ENCODE peak calls at places on chromosome 19, in nine cellular contexts. P, H, B, E, V, D, K, T and N are unnamed samples. For H3K4me1, the result is how much of the 10 kb centered on the place peaks cover.

GRCh38 chr19:8445488-8446001 is 770 bp downstream of the HNRNPM start:
- DNase-seq in P (peak), H (peak), B (peak), E (peak), V (peak), D (peak), K (peak), T (peak), N (peak)

GRCh38 chr19:950352-951066 is 24.7 kb downstream of the ARID3A start:
- DNase-seq in P (no peak), H (no peak), B (no peak), E (no peak), V (no peak), D (no peak), K (no peak), T (no peak), N (no peak)

GRCh38 chr19:39183100-39183499 is 13.7 kb upstream of the NCCRP1 start:
- DNase-seq in P (no peak), H (no peak), B (no peak), E (no peak), V (no peak), D (no peak), K (no peak), T (no peak), N (no peak)

GRCh38 chr19:1131718-1132552 is 28.1 kb downstream of the GPX4 start:
- DNase-seq in P (peak), H (peak), B (peak), E (peak), V (peak), D (peak), K (peak), T (peak), N (peak)

GRCh38 chr19:2059422-2060201 is 8.6 kb upstream of the MKNK2 start:
- DNase-seq in P (peak), H (peak), B (peak), E (no peak), V (peak), D (peak), K (no peak), T (no peak), N (peak)

GRCh38 chr19:35253316-35254286 is 4.8 kb downstream of the LSR start:
- DNase-seq in P (peak), H (no peak), B (no peak), E (peak), V (no peak), D (peak), K (peak), T (no peak), N (no peak)

GRCh38 chr19:23832717-23833327 is 74.1 kb upstream of the ZNF681 start:
- DNase-seq in P (no peak), H (no peak), B (no peak), E (no peak), V (no peak), D (no peak), K (no peak), T (no peak), N (no peak)

GRCh38 chr19:11067356-11068113 is 21.7 kb upstream of the LDLR start:
- DNase-seq in P (no peak), H (no peak), B (no peak), E (no peak), V (no peak), D (no peak), K (no peak), T (no peak), N (no peak)

GRCh38 chr19:48290923-48291700 is 21.2 kb downstream of the ZNF114 start:
- DNase-seq in P (peak), H (peak), B (peak), E (peak), V (peak), D (peak), K (peak), T (peak), N (peak)

GRCh38 chr19:49983645-49984229 is 22.8 kb upstream of the SIGLEC11 start:
- DNase-seq in P (peak), H (peak), B (peak), E (peak), V (peak), D (peak), K (peak), T (peak), N (peak)

GRCh38 chr19:30144242-30144758 is 202.3 kb downstream of the URI1 start:
- DNase-seq in P (no peak), H (no peak), B (no peak), E (no peak), V (no peak), D (no peak), K (no peak), T (no peak), N (peak)

GRCh38 chr19:33905937-33906577 is 109.4 kb downstream of the KCTD15 start:
- DNase-seq in P (peak), H (peak), B (peak), E (peak), V (peak), D (peak), K (peak), T (no peak), N (peak)

GRCh38 chr19:30523791-30524190 is 151.6 kb downstream of the ZNF536 start:
- DNase-seq in P (no peak), H (no peak), B (no peak), E (peak), V (no peak), D (no peak), K (no peak), T (no peak), N (no peak)

GRCh38 chr19:7701049-7701653 is 780 bp downstream of the FCER2 start:
- DNase-seq in P (no peak), H (no peak), B (no peak), E (no peak), V (no peak), D (no peak), K (no peak), T (no peak), N (no peak)

GRCh38 chr19:16216744-16217670 is 19.3 kb downstream of the AP1M1 start:
- DNase-seq in P (peak), H (no peak), B (no peak), E (peak), V (no peak), D (no peak), K (no peak), T (no peak), N (no peak)

GRCh38 chr19:28883241-28883693 is 329.7 kb downstream of the UQCRFS1 start:
- DNase-seq in P (no peak), H (peak), B (no peak), E (peak), V (no peak), D (no peak), K (peak), T (no peak), N (no peak)

GRCh38 chr19:44737238-44738160 is 11.0 kb upstream of the BCL3 start:
- DNase-seq in P (no peak), H (no peak), B (no peak), E (no peak), V (no peak), D (no peak), K (no peak), T (no peak), N (peak)

GRCh38 chr19:57656346-57656745 is 12.4 kb upstream of the ZSCAN4 start:
- DNase-seq in P (no peak), H (no peak), B (no peak), E (no peak), V (no peak), D (no peak), K (no peak), T (no peak), N (no peak)

GRCh38 chr19:10227215-10227971 is 3.7 kb downstream of the S1PR2 start:
- DNase-seq in P (no peak), H (no peak), B (no peak), E (peak), V (peak), D (no peak), K (peak), T (no peak), N (peak)

GRCh38 chr19:48625891-48626327 is 6.6 kb downstream of the SPHK2 start:
- DNase-seq in P (no peak), H (no peak), B (no peak), E (peak), V (no peak), D (peak), K (no peak), T (no peak), N (peak)

GRCh38 chr19:30161770-30162169 is 210.4 kb upstream of the ZNF536 start:
- DNase-seq in P (no peak), H (no peak), B (no peak), E (no peak), V (no peak), D (no peak), K (no peak), T (no peak), N (peak)

GRCh38 chr19:37932985-37933953 is 26.3 kb downstream of the SIPA1L3 start:
- DNase-seq in P (peak), H (peak), B (peak), E (peak), V (no peak), D (peak), K (no peak), T (no peak), N (peak)

GRCh38 chr19:38670921-38671398 is 23.5 kb downstream of the ACTN4 start:
- DNase-seq in P (peak), H (no peak), B (no peak), E (no peak), V (no peak), D (no peak), K (no peak), T (no peak), N (no peak)

GRCh38 chr19:47514151-47514868 is 553 bp downstream of the NAPA start:
- DNase-seq in P (no peak), H (peak), B (peak), E (no peak), V (no peak), D (no peak), K (no peak), T (peak), N (peak)

GRCh38 chr19:1468274-1469199 is 10.5 kb downstream of the C19orf25 start:
- DNase-seq in P (no peak), H (peak), B (no peak), E (peak), V (no peak), D (peak), K (no peak), T (no peak), N (peak)

GRCh38 chr19:33388817-33389573 is 15.5 kb downstream of the CEBPG start:
- DNase-seq in P (peak), H (no peak), B (no peak), E (no peak), V (peak), D (no peak), K (no peak), T (no peak), N (peak)

GRCh38 chr19:15330801-15331418 is 1.4 kb downstream of the BRD4 start:
- DNase-seq in P (peak), H (peak), B (no peak), E (peak), V (no peak), D (no peak), K (peak), T (no peak), N (no peak)

GRCh38 chr19:14114854-14115253 is 2.7 kb downstream of the PRKACA start:
- DNase-seq in P (peak), H (peak), B (peak), E (peak), V (no peak), D (peak), K (peak), T (peak), N (peak)

GRCh38 chr19:10471909-10472308 is 31.2 kb downstream of the KEAP1 start:
- DNase-seq in P (no peak), H (no peak), B (no peak), E (no peak), V (no peak), D (no peak), K (peak), T (peak), N (no peak)

GRCh38 chr19:36528921-36529518 is 949 bp upstream of the ZNF260 start:
- DNase-seq in P (no peak), H (peak), B (no peak), E (peak), V (no peak), D (no peak), K (peak), T (no peak), N (no peak)

GRCh38 chr19:2015611-2015950 is at the start of gene BTBD2:
- DNase-seq in P (peak), H (no peak), B (peak), E (peak), V (peak), D (peak), K (peak), T (peak), N (peak)

GRCh38 chr19:5805465-5806132 is 732 bp downstream of the NRTN start:
- DNase-seq in P (peak), H (peak), B (peak), E (peak), V (no peak), D (peak), K (peak), T (peak), N (no peak)

DNA sequence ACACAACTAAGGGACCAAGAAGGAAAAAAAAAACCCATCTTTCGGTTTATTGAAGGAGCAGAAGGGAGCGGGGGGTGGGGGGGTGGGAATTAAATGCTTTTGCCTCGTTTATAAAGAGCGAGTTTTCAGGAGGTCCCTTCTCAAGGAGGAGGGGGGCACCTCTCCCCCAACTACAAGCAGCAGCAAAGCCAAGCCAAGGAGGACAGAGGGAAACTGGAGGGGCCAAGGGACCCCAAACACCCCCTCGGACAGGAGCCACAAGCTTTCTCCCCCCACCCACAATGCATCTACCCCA is 2.4 kb downstream of the IRF2BP1 start:
- DNase-seq in P (no peak), H (no peak), B (no peak), E (peak), V (no peak), D (no peak), K (no peak), T (no peak), N (no peak)
- TF ChIP-seq CTCF in P (no peak), H (peak), B (no peak), E (peak), V (peak), D (no peak), K (no peak), T (no peak), N (no peak)

DNA sequence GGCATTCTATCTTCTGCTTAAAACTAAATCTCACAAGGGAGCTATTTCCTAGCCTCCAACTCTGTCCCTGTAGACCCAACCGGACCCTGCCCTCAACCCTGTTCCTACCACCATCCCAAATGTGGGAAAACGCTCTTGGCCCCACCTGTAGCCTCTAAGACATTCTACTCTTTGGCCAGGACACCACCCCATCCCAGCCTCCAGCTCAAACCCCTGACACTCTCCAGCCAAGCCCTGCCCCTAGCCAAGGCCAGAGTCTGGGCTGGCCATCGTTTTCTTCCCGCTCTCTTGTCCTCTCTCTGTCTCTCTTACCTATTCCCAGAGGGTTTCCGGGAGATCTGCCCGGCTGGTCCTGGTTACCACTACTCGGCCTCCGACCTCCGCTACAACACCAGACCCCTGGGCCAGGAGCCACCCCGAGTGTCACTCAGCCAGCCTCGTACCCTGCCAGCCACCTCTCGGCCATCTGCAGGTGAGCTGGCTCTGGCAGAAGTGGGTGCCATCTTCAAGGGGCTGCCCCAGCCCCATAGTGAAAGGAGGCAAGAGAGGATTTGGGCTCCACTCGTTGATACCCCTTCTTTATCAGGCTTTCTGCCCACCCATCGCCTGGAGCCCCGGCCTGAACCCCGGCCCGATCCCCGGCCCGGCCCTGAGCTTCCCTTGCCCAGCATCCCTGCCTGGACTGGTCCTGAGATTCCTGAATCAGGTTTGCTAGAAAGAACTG is 6.9 kb downstream of the LTBP4 start:
- DNase-seq in P (no peak), H (no peak), B (no peak), E (peak), V (no peak), D (no peak), K (no peak), T (no peak), N (no peak)
- H3K4me1 ChIP-seq in P (under half), H (under half), B (half or more), E (under half), V (under half), D (under half), K (under half), T (under half), N (under half)

DNA sequence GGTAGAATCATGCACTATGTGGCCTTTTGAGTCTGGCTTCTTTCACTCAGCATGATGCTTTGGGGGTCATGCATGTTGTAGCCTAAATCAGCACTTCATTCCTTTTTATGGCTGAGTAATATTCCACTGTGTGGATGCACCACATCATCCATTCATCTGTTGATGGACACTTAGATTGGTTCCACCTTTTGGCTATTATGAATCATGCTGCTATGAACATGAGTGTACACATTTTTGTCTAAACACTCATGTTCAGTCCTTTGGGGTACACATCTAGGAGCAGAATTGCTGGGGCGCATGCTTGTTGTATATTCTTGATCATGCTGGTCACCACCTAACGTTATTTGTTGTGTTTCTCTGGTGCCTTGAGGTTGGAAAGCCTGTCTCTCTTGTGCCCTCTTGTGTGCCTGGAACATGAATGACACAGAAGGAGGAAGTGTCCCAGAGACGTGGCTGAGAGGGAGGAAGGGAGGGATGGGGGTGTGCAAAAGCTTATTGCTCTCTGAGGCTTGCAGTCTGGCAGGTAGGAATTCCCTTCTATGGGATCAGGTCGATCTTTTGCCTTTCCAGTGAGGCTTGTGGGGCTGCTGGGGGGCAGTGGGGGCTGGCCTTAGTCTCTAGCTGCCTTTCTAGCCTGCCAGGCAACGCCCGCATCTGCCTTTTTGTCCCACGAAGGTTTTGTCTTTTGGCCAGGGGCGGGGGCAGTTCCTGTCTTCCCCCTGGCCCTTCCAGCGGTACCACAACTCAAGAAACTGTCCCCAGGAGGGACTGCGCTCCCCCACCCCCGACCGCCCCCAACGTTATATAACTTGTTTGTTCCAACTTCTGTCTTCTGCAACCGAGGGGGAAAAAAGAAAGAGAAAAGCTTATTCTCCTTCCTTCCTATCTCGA is 7.6 kb downstream of the KLHL26 start:
- DNase-seq in P (no peak), H (no peak), B (no peak), E (no peak), V (no peak), D (no peak), K (no peak), T (no peak), N (no peak)
- TF ChIP-seq CTCF in P (no peak), H (no peak), B (no peak), E (peak), V (no peak), D (no peak), K (peak), T (no peak), N (no peak)

GRCh38 chr19:40604647-40605200 is 3.6 kb downstream of the LTBP4 start:
- DNase-seq in P (peak), H (peak), B (no peak), E (peak), V (peak), D (no peak), K (no peak), T (peak), N (no peak)

GRCh38 chr19:40603071-40603718 is 2.0 kb downstream of the LTBP4 start:
- DNase-seq in P (no peak), H (peak), B (no peak), E (no peak), V (no peak), D (no peak), K (peak), T (no peak), N (no peak)

GRCh38 chr19:40605201-40605971 is 4.2 kb downstream of the LTBP4 start:
- DNase-seq in P (peak), H (peak), B (peak), E (peak), V (peak), D (peak), K (peak), T (peak), N (peak)

GRCh38 chr19:40601061-40601973 is at the start of gene LTBP4:
- DNase-seq in P (peak), H (peak), B (no peak), E (peak), V (peak), D (peak), K (peak), T (peak), N (peak)

GRCh38 chr19:40603719-40604646 is 2.8 kb downstream of the LTBP4 start:
- DNase-seq in P (peak), H (peak), B (peak), E (peak), V (peak), D (peak), K (peak), T (peak), N (peak)
- H3K4me1 ChIP-seq in P (under half), H (under half), B (half or more), E (under half), V (under half), D (under half), K (under half), T (under half), N (under half)

GRCh38 chr19:4058696-4059492 is 7.8 kb downstream of the ZBTB7A start:
- DNase-seq in P (no peak), H (no peak), B (no peak), E (no peak), V (peak), D (peak), K (peak), T (no peak), N (no peak)
- TF ChIP-seq CTCF in P (no peak), H (no peak), B (no peak), E (no peak), V (no peak), D (no peak), K (no peak), T (no peak), N (no peak)

DNA sequence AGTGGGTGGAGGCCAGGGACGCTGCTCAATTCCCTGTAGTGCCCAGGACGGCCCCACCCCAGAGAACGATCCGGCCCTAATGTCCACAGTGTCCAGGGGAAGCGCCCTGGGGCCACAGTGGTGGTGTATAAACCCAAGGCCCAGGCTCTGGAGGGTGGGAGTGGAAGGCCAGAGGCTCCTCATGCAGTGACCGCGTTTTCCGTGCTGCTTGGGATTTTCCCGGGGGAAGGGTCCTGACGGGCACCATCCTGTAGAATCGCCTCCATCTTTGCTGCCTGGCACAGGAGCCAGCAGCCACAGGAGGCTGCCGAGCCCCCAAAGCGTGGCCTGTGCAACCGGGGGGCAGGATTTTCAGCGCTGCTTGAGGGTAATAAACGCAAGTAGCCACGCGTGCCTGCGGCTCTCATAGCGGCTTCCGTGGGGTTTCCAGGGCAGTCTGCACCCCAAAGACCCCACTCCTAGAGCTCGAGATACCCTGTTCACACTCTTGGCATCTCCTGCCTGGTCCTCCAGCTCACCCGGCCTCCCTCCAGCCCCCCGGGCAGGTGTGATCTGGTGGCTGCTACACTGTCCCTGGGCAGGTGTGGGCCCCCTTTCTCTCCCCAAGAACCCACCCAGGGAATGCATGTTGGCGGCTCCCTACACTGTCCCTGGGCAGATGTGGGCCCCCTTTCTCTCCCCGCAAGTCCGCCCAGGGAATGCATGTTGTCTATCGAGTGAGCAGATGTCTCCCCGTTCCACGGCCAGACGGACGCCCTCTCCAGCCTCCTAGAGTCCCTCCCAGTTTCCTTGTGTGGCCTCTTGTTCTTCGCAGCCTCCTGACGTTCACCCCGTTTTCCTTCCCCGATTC is 2.2 kb downstream of the NCLN start:
- DNase-seq in P (no peak), H (no peak), B (no peak), E (no peak), V (no peak), D (no peak), K (no peak), T (no peak), N (no peak)
- H3K4me1 ChIP-seq in P (under half), H (under half), B (half or more), E (under half), V (under half), D (under half), K (under half), T (under half), N (under half)